ENCODE peak calls at places on chromosomes 2 and 18, in ten cellular contexts. Z is A549, D is fibroblast of lung, R is MM.1S, C is OCI-LY7, Q is cardiac muscle cell, L is GM23248, V is astrocyte, S is gastrocnemius medialis, U is upper lobe of right lung. N is an unnamed sample.

GRCh38 chr2:209472386-209472832 is 48.6 kb downstream of the MAP2 start:
- DNase-seq in D (peak; percentile 70), U (no peak), V (peak; percentile 64), Z (no peak), Q (peak; percentile 23), C (no peak), R (no peak), S (no peak), L (peak; percentile 75), N (no peak)

GRCh38 chr2:39717067-39717466 is 51.4 kb downstream of the TMEM178A start:
- DNase-seq in D (no peak), U (no peak), Q (no peak), V (no peak), S (no peak), Z (no peak), C (no peak), R (no peak), L (no peak), N (no peak)

GRCh38 chr2:38547791-38548190 is 54.9 kb downstream of the HNRNPLL start:
- DNase-seq in U (no peak), S (no peak), Q (no peak), C (no peak), V (no peak), L (no peak), R (no peak), D (no peak), Z (no peak), N (no peak)

GRCh38 chr2:19753818-19754217 is 148.0 kb downstream of the TTC32 start:
- DNase-seq in L (no peak), D (no peak), C (no peak), U (no peak), V (no peak), S (no peak), R (no peak), Z (no peak), Q (no peak), N (no peak)

GRCh38 chr2:240911641-240912265 is 5.6 kb downstream of the CROCC2 start:
- DNase-seq in L (peak; percentile 89), R (no peak), Z (no peak), V (peak; percentile 82), D (peak; percentile 84), S (no peak), C (no peak), Q (no peak), U (no peak), N (no peak)

GRCh38 chr2:15561574-15562344 is 625 bp upstream of the NBAS start:
- DNase-seq in D (peak; percentile 85), U (no peak), V (peak; percentile 80), L (peak; percentile 70), R (no peak), S (no peak), Q (peak; percentile 51), Z (peak; percentile 25), C (peak; percentile 12), N (peak; percentile 45)

GRCh38 chr18:75489493-75490190 is 62.1 kb upstream of the SMIM21 start:
- DNase-seq in Q (no peak), S (no peak), U (no peak), D (peak; percentile 98), Z (peak; percentile 31), L (peak; percentile 96), R (no peak), V (peak; percentile 98), C (no peak), N (no peak)

GRCh38 chr18:22194151-22194598 is 24.8 kb downstream of the GATA6 start:
- DNase-seq in D (no peak), C (no peak), R (no peak), V (no peak), U (no peak), Z (no peak), S (no peak), L (no peak), Q (peak; percentile 78), N (no peak)

GRCh38 chr2:69683170-69683971 is 39.8 kb upstream of the AAK1 start:
- DNase-seq in D (peak; percentile 93), C (no peak), U (no peak), Z (no peak), Q (no peak), V (peak; percentile 91), L (peak; percentile 78), R (no peak), S (no peak), N (no peak)

GRCh38 chr2:96528680-96529375 is 7.7 kb upstream of the ARID5A start:
- DNase-seq in R (no peak), D (no peak), S (no peak), V (no peak), U (peak; percentile 65), Z (no peak), C (no peak), L (no peak), Q (no peak), N (no peak)

GRCh38 chr18:10013621-10014543 is 100.1 kb downstream of the VAPA start:
- DNase-seq in C (peak; percentile 11), V (no peak), S (no peak), U (no peak), L (no peak), R (no peak), D (no peak), Z (no peak), Q (no peak), N (no peak)

GRCh38 chr2:105329561-105330495 is at the start of gene TGFBRAP1:
- DNase-seq in R (peak; percentile 71), U (peak; percentile 82), C (peak; percentile 80), V (no peak), S (no peak), L (peak; percentile 84), D (peak; percentile 56), Z (peak; percentile 16), Q (peak; percentile 83), N (peak; percentile 47)

GRCh38 chr2:202642567-202642966 is 7.8 kb downstream of the FAM117B start:
- DNase-seq in S (no peak), R (no peak), V (no peak), U (no peak), Z (no peak), L (no peak), C (no peak), D (no peak), Q (no peak), N (no peak)

DNA sequence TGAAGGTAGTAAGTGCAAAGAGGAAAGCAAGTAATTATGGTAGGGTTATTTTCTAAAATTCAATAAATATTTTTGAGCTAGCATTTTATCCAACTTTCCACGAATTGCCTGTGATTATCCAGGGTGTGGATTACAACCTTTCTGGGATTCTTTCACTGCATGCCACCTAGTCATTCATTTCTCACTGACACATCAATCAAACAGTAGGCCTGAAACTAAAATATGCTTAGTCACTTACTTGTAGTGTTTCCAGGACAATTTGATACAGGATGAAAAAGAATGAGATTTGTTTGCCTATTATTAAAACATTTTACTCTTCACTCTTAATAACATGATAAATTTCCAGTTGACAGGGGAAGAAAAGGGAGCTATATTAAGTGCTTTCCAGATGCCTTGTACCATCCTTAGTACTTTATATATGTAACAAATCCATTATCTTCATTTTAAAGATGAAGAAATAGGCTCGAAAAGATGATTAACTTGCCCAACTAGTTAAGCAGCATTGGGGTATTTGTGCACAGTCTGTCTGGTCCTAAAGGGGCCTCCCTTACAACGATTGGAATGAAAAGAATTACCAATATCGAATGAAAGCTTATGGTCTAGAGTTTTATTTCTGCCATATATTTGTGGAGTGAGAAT is 70.4 kb downstream of the KCTD1 start:
- DNase-seq in U (no peak), C (no peak), Q (no peak), V (no peak), R (no peak), D (no peak), L (no peak), Z (peak; percentile 65), S (no peak), N (no peak)
- H3K27ac ChIP-seq in U (no peak overlapping the region), C (no peak overlapping the region), Q (no peak overlapping the region), V (peak overlapping the region; percentile 4), R (no peak overlapping the region), D (no peak overlapping the region), L (no peak overlapping the region), Z (peak overlapping the region; percentile 98), S (no peak overlapping the region), N (no peak overlapping the region)

GRCh38 chr2:31429759-31430438 is 15.4 kb upstream of the XDH start:
- DNase-seq in Q (no peak), C (no peak), V (peak; percentile 26), S (no peak), Z (no peak), R (peak; percentile 86), U (no peak), L (peak; percentile 32), D (peak; percentile 39), N (no peak)
- H3K27ac ChIP-seq in Q (no peak overlapping the region), C (no peak overlapping the region), V (no peak overlapping the region), S (no peak overlapping the region), Z (peak overlapping the region; percentile 41), R (no peak overlapping the region), U (no peak overlapping the region), L (no peak overlapping the region), D (no peak overlapping the region), N (no peak overlapping the region)

GRCh38 chr18:497688-498087 is 2.8 kb downstream of the COLEC12 start:
- DNase-seq in L (no peak), R (no peak), U (no peak), D (no peak), S (no peak), C (no peak), Q (no peak), Z (no peak), V (no peak), N (no peak)

GRCh38 chr18:500556-501405 is at the start of gene COLEC12:
- DNase-seq in S (no peak), Z (no peak), Q (peak; percentile 81), L (peak; percentile 61), C (no peak), U (peak; percentile 85), V (no peak), D (peak; percentile 42), R (no peak), N (no peak)

GRCh38 chr18:499351-500229 is 911 bp downstream of the COLEC12 start:
- DNase-seq in C (no peak), L (peak; percentile 83), Z (no peak), V (peak; percentile 93), Q (peak; percentile 52), D (peak; percentile 94), S (no peak), U (peak; percentile 73), R (no peak), N (no peak)

GRCh38 chr18:500230-500555 is 308 bp downstream of the COLEC12 start:
- DNase-seq in R (no peak), U (no peak), V (no peak), D (no peak), L (no peak), Z (no peak), Q (peak; percentile 49), C (no peak), S (no peak), N (no peak)

DNA sequence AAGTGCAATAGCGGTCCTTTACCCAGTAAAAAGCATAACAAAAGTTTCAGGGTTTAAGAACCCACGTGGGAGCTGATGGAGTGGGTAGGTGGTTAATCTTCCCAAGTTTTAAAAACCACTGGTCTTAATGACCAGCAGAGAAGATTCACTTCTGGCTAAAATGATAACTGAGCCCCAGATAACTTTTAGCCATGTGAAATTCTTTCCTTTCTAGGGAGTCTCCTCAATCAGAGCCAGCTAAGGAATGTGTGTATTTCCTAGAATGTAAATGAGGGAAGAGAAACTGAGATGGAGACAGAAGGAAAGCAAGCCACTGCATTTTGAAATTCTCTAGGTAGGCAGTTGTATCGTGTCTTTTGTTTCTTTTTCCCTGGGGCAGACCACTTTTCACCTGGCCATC is 1.6 kb downstream of the COLEC12 start:
- DNase-seq in S (no peak), U (no peak), V (no peak), C (no peak), R (no peak), Q (no peak), L (peak; percentile 32), Z (no peak), D (no peak), N (no peak)
- H3K27ac ChIP-seq in S (no peak overlapping the region), U (peak overlapping the region; percentile 42), V (peak overlapping the region; percentile 71), C (no peak overlapping the region), R (no peak overlapping the region), Q (no peak overlapping the region), L (peak overlapping the region; percentile 22), Z (no peak overlapping the region), D (peak overlapping the region; percentile 66), N (no peak overlapping the region)

GRCh38 chr2:222756362-222756831 is 84.9 kb downstream of the MOGAT1 start:
- DNase-seq in D (no peak), U (no peak), Z (no peak), Q (no peak), L (peak; percentile 11), C (no peak), S (no peak), R (no peak), V (no peak), N (no peak)
- H3K27ac ChIP-seq in D (no peak overlapping the region), U (no peak overlapping the region), Z (peak overlapping the region; percentile 81), Q (no peak overlapping the region), L (peak overlapping the region; percentile 46), C (no peak overlapping the region), S (no peak overlapping the region), R (no peak overlapping the region), V (peak overlapping the region; percentile 2), N (no peak overlapping the region)

N was measured in adrenal gland.